ENCODE peak calls at places on chromosomes 7 and 10, in nine cellular contexts. V is SK-N-SH, A is transverse colon, C is ovary, Z is tibial nerve, I is stomach, X is A549, D is HepG2, J is K562. M is an unnamed sample.

GRCh38 chr10:43214956-43215561 is 51.8 kb downstream of the RASGEF1A start:
- DNase-seq in V (peak; percentile 54), A (no peak), C (no peak), Z (no peak), I (no peak), X (no peak), D (no peak), J (no peak), M (no peak)

GRCh38 chr7:137206770-137207169 is 136.8 kb downstream of the PTN start:
- DNase-seq in V (no peak), A (no peak), C (no peak), Z (no peak), I (no peak), X (no peak), D (no peak), J (no peak), M (no peak)

GRCh38 chr10:2604891-2605290 is 462.5 kb upstream of the PFKP start:
- DNase-seq in V (no peak), A (no peak), C (no peak), Z (no peak), I (no peak), X (no peak), D (no peak), J (no peak), M (no peak)

GRCh38 chr7:47877336-47877735 is 70.9 kb downstream of the PKD1L1 start:
- DNase-seq in V (no peak), A (no peak), C (no peak), Z (no peak), I (no peak), X (no peak), D (no peak), J (no peak), M (no peak)

GRCh38 chr10:84263716-84264115 is 18.9 kb downstream of the RGR start:
- DNase-seq in V (no peak), A (no peak), C (no peak), Z (no peak), I (no peak), X (no peak), D (no peak), J (no peak), M (no peak)

GRCh38 chr7:110130669-110131068 is 960.3 kb upstream of the LRRN3 start:
- DNase-seq in V (peak; percentile 9), A (no peak), C (no peak), Z (no peak), I (no peak), X (peak; percentile 6), D (no peak), J (no peak), M (no peak)

GRCh38 chr7:154640266-154640865 is 362.6 kb downstream of the PAXIP1 start:
- DNase-seq in V (peak; percentile 69), A (peak; percentile 11), C (no peak), Z (no peak), I (no peak), X (no peak), D (peak; percentile 21), J (peak; percentile 75), M (no peak)

GRCh38 chr10:62077330-62078015 is 176.0 kb downstream of the ARID5B start:
- DNase-seq in V (no peak), A (no peak), C (no peak), Z (no peak), I (no peak), X (no peak), D (no peak), J (no peak), M (no peak)

GRCh38 chr7:108147031-108147563 is 16.9 kb upstream of the LAMB4 start:
- DNase-seq in V (no peak), A (no peak), C (peak; percentile 31), Z (no peak), I (no peak), X (no peak), D (no peak), J (peak; percentile 22), M (no peak)

GRCh38 chr10:104479906-104480579 is 126.4 kb downstream of the CFAP58 start:
- DNase-seq in V (no peak), A (no peak), C (no peak), Z (no peak), I (no peak), X (no peak), D (no peak), J (no peak), M (no peak)

GRCh38 chr10:67705921-67706320 is 9.9 kb upstream of the CTNNA3 start:
- DNase-seq in V (no peak), A (no peak), C (no peak), Z (no peak), I (no peak), X (no peak), D (no peak), J (no peak), M (no peak)

GRCh38 chr10:102408081-102408727 is 10.4 kb downstream of the PSD start:
- DNase-seq in V (no peak), A (peak; percentile 47), C (no peak), Z (no peak), I (no peak), X (no peak), D (no peak), J (no peak), M (no peak)

GRCh38 chr10:102410427-102411073 is 8.0 kb downstream of the PSD start:
- DNase-seq in V (peak; percentile 27), A (no peak), C (no peak), Z (no peak), I (no peak), X (no peak), D (no peak), J (no peak), M (peak; percentile 51)

GRCh38 chr10:102408728-102409603 is 9.6 kb downstream of the PSD start:
- DNase-seq in V (peak; percentile 91), A (peak; percentile 64), C (peak; percentile 66), Z (no peak), I (no peak), X (no peak), D (no peak), J (peak; percentile 60), M (no peak)

GRCh38 chr10:102411341-102412255 is 7.0 kb downstream of the PSD start:
- DNase-seq in V (no peak), A (no peak), C (no peak), Z (no peak), I (no peak), X (no peak), D (no peak), J (no peak), M (no peak)

GRCh38 chr10:102409604-102410426 is 8.8 kb downstream of the PSD start:
- DNase-seq in V (peak; percentile 28), A (no peak), C (no peak), Z (no peak), I (no peak), X (no peak), D (no peak), J (no peak), M (no peak)
- H3K9me3 ChIP-seq in V (no peaks in the 10 kb centered on the region), A (no peaks in the 10 kb centered on the region), C (no peaks in the 10 kb centered on the region), Z (no peaks in the 10 kb centered on the region), I (no peaks in the 10 kb centered on the region), X (no peaks in the 10 kb centered on the region), D (no peaks in the 10 kb centered on the region), J (no peaks in the 10 kb centered on the region), M (no peaks in the 10 kb centered on the region)

DNA sequence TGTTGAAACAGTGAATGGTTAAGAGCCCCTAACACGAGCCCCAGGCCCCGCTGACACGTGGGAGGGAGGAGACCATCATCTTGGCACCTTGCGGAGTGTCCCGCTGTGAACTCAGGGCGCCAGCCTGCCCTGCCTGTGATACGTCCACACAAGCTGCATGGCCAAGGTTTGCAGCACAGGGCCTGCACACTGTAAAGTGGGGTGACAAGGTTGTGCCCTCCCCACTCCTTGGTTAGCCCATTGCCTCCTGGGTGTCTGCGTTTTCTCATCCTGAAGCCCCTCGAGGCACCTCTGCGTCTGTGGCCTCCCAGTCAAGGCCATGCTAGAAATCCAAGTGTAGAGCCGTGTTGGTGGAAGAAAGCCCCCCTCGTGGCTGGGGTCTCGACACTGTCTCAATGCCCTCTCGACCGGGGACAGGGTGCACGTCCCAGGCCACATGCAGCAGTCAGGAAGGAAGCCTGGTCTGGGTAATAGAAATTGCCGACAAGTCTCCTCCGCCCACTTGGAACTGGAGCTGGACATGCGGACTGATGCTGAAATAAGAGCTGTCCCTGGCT is 192.1 kb downstream of the DNAJB6 start:
- DNase-seq in V (no peak), A (no peak), C (no peak), Z (peak; percentile 3), I (peak; percentile 15), X (no peak), D (no peak), J (no peak), M (peak; percentile 72)
- TF ChIP-seq EP300 in V (no peak), A (no peak), C (no peak), Z (no peak), I (no peak), X (no peak), D (no peak), J (no peak), M (no peak)

DNA sequence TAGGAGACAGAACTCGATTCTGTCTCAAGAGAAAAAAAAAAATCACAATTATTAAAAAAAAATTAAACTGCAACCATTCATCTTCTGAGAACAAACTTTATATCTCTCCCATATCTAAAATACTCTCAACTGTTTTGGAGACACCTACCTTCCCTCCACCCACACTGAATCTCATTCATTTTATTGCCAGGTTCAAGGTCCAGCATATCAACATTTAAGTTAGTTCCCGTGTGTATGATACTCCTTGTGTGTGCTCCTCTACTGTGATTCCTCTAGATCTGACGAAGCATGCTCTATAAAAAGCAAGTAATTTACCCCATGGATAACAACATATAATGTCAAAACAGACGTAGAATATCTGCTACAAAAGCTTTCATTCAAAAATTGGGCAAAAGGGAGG is 351.8 kb upstream of the SORCS1 start:
- DNase-seq in V (no peak), A (no peak), C (no peak), Z (no peak), I (no peak), X (no peak), D (no peak), J (no peak), M (no peak)
- H3K9me3 ChIP-seq in V (no peaks in the 10 kb centered on the region), A (no peaks in the 10 kb centered on the region), C (no peaks in the 10 kb centered on the region), Z (no peaks in the 10 kb centered on the region), I (no peaks in the 10 kb centered on the region), X (no peaks in the 10 kb centered on the region), D (peaks cover 95% of the 10 kb centered on the region), J (no peaks in the 10 kb centered on the region), M (no peaks in the 10 kb centered on the region)

GRCh38 chr10:78491812-78492211 is 458.1 kb downstream of the RPS24 start:
- DNase-seq in V (no peak), A (no peak), C (no peak), Z (no peak), I (no peak), X (no peak), D (no peak), J (no peak), M (no peak)
- TF ChIP-seq EP300 in V (no peak), A (no peak), C (no peak), Z (no peak), I (no peak), X (no peak), D (no peak), J (no peak), M (no peak)